ENCODE peak calls at places on chromosomes 7 and 10, in nine cellular contexts. One of them, this sample, is unnamed.

GRCh38 chr7:134298902-134299683 is 17.6 kb downstream of the SLC35B4 start:
- DNase-seq in sciatic nerve: no peak
- DNase-seq in stimulated activated CD4-positive, alpha-beta T cell treated with anti-CD3 and anti-CD28 coated beads, Interleukin-15, amount 100 ng/mL, for 1 hour: no peak
- DNase-seq in naive thymus-derived CD8-positive, alpha-beta T cell: no peak
- DNase-seq in suprapubic skin: no peak
- DNase-seq in T-helper 1 cell: no peak
- DNase-seq in activated gamma-delta T cell treated with Interleukin-2 at 50 U/mL for 16 hours: no peak
- DNase-seq in activated CD4-positive, alpha-beta T cell treated with anti-CD3 and anti-CD28 coated beads for 36 hours: no peak
- DNase-seq in cerebellum: peak; percentile 77
- DNase-seq in this sample: peak; percentile 95

GRCh38 chr7:91266067-91266930 is 2.1 kb downstream of the FZD1 start:
- DNase-seq in sciatic nerve: peak; percentile 73
- DNase-seq in stimulated activated CD4-positive, alpha-beta T cell treated with anti-CD3 and anti-CD28 coated beads, Interleukin-15, amount 100 ng/mL, for 1 hour: no peak
- DNase-seq in naive thymus-derived CD8-positive, alpha-beta T cell: no peak
- DNase-seq in suprapubic skin: no peak
- DNase-seq in T-helper 1 cell: no peak
- DNase-seq in activated gamma-delta T cell treated with Interleukin-2 at 50 U/mL for 16 hours: no peak
- DNase-seq in activated CD4-positive, alpha-beta T cell treated with anti-CD3 and anti-CD28 coated beads for 36 hours: no peak
- DNase-seq in cerebellum: no peak
- DNase-seq in this sample: peak; percentile 50

GRCh38 chr10:31622993-31623392 is 304.0 kb downstream of the ZEB1 start:
- DNase-seq in sciatic nerve: no peak
- DNase-seq in stimulated activated CD4-positive, alpha-beta T cell treated with anti-CD3 and anti-CD28 coated beads, Interleukin-15, amount 100 ng/mL, for 1 hour: no peak
- DNase-seq in naive thymus-derived CD8-positive, alpha-beta T cell: no peak
- DNase-seq in suprapubic skin: no peak
- DNase-seq in T-helper 1 cell: no peak
- DNase-seq in activated gamma-delta T cell treated with Interleukin-2 at 50 U/mL for 16 hours: no peak
- DNase-seq in activated CD4-positive, alpha-beta T cell treated with anti-CD3 and anti-CD28 coated beads for 36 hours: no peak
- DNase-seq in cerebellum: no peak
- DNase-seq in this sample: no peak

GRCh38 chr10:119412244-119412750 is 130.2 kb downstream of the RGS10 start:
- DNase-seq in sciatic nerve: peak; percentile 90
- DNase-seq in stimulated activated CD4-positive, alpha-beta T cell treated with anti-CD3 and anti-CD28 coated beads, Interleukin-15, amount 100 ng/mL, for 1 hour: no peak
- DNase-seq in naive thymus-derived CD8-positive, alpha-beta T cell: no peak
- DNase-seq in suprapubic skin: no peak
- DNase-seq in T-helper 1 cell: no peak
- DNase-seq in activated gamma-delta T cell treated with Interleukin-2 at 50 U/mL for 16 hours: no peak
- DNase-seq in activated CD4-positive, alpha-beta T cell treated with anti-CD3 and anti-CD28 coated beads for 36 hours: no peak
- DNase-seq in cerebellum: peak; percentile 54
- DNase-seq in this sample: no peak

GRCh38 chr7:70714506-70715038 is 417.4 kb upstream of the GALNT17 start:
- DNase-seq in sciatic nerve: no peak
- DNase-seq in stimulated activated CD4-positive, alpha-beta T cell treated with anti-CD3 and anti-CD28 coated beads, Interleukin-15, amount 100 ng/mL, for 1 hour: no peak
- DNase-seq in naive thymus-derived CD8-positive, alpha-beta T cell: no peak
- DNase-seq in suprapubic skin: no peak
- DNase-seq in T-helper 1 cell: no peak
- DNase-seq in activated gamma-delta T cell treated with Interleukin-2 at 50 U/mL for 16 hours: no peak
- DNase-seq in activated CD4-positive, alpha-beta T cell treated with anti-CD3 and anti-CD28 coated beads for 36 hours: no peak
- DNase-seq in cerebellum: no peak
- DNase-seq in this sample: no peak

GRCh38 chr7:90512841-90513254 is 43.4 kb downstream of the PTTG1IP2 start:
- DNase-seq in sciatic nerve: no peak
- DNase-seq in stimulated activated CD4-positive, alpha-beta T cell treated with anti-CD3 and anti-CD28 coated beads, Interleukin-15, amount 100 ng/mL, for 1 hour: no peak
- DNase-seq in naive thymus-derived CD8-positive, alpha-beta T cell: no peak
- DNase-seq in suprapubic skin: no peak
- DNase-seq in T-helper 1 cell: no peak
- DNase-seq in activated gamma-delta T cell treated with Interleukin-2 at 50 U/mL for 16 hours: no peak
- DNase-seq in activated CD4-positive, alpha-beta T cell treated with anti-CD3 and anti-CD28 coated beads for 36 hours: no peak
- DNase-seq in cerebellum: no peak
- DNase-seq in this sample: no peak

GRCh38 chr7:155620497-155620896 is 24.0 kb upstream of the RBM33 start:
- DNase-seq in sciatic nerve: no peak
- DNase-seq in stimulated activated CD4-positive, alpha-beta T cell treated with anti-CD3 and anti-CD28 coated beads, Interleukin-15, amount 100 ng/mL, for 1 hour: no peak
- DNase-seq in naive thymus-derived CD8-positive, alpha-beta T cell: no peak
- DNase-seq in suprapubic skin: no peak
- DNase-seq in T-helper 1 cell: no peak
- DNase-seq in activated gamma-delta T cell treated with Interleukin-2 at 50 U/mL for 16 hours: no peak
- DNase-seq in activated CD4-positive, alpha-beta T cell treated with anti-CD3 and anti-CD28 coated beads for 36 hours: no peak
- DNase-seq in cerebellum: no peak
- DNase-seq in this sample: no peak

GRCh38 chr10:6128591-6129383 is 40.0 kb downstream of the RBM17 start:
- DNase-seq in sciatic nerve: no peak
- DNase-seq in stimulated activated CD4-positive, alpha-beta T cell treated with anti-CD3 and anti-CD28 coated beads, Interleukin-15, amount 100 ng/mL, for 1 hour: no peak
- DNase-seq in naive thymus-derived CD8-positive, alpha-beta T cell: no peak
- DNase-seq in suprapubic skin: no peak
- DNase-seq in T-helper 1 cell: no peak
- DNase-seq in activated gamma-delta T cell treated with Interleukin-2 at 50 U/mL for 16 hours: no peak
- DNase-seq in activated CD4-positive, alpha-beta T cell treated with anti-CD3 and anti-CD28 coated beads for 36 hours: no peak
- DNase-seq in cerebellum: no peak
- DNase-seq in this sample: no peak

GRCh38 chr10:116674901-116675423 is 54.2 kb downstream of the PNLIPRP2 start:
- DNase-seq in sciatic nerve: no peak
- DNase-seq in stimulated activated CD4-positive, alpha-beta T cell treated with anti-CD3 and anti-CD28 coated beads, Interleukin-15, amount 100 ng/mL, for 1 hour: no peak
- DNase-seq in naive thymus-derived CD8-positive, alpha-beta T cell: no peak
- DNase-seq in suprapubic skin: peak; percentile 73
- DNase-seq in T-helper 1 cell: no peak
- DNase-seq in activated gamma-delta T cell treated with Interleukin-2 at 50 U/mL for 16 hours: no peak
- DNase-seq in activated CD4-positive, alpha-beta T cell treated with anti-CD3 and anti-CD28 coated beads for 36 hours: no peak
- DNase-seq in cerebellum: no peak
- DNase-seq in this sample: no peak

GRCh38 chr7:37083311-37084096 is 359.2 kb upstream of the AOAH start:
- DNase-seq in sciatic nerve: no peak
- DNase-seq in stimulated activated CD4-positive, alpha-beta T cell treated with anti-CD3 and anti-CD28 coated beads, Interleukin-15, amount 100 ng/mL, for 1 hour: no peak
- DNase-seq in naive thymus-derived CD8-positive, alpha-beta T cell: no peak
- DNase-seq in suprapubic skin: no peak
- DNase-seq in T-helper 1 cell: no peak
- DNase-seq in activated gamma-delta T cell treated with Interleukin-2 at 50 U/mL for 16 hours: no peak
- DNase-seq in activated CD4-positive, alpha-beta T cell treated with anti-CD3 and anti-CD28 coated beads for 36 hours: no peak
- DNase-seq in cerebellum: peak; percentile 80
- DNase-seq in this sample: peak; percentile 88

GRCh38 chr7:50821457-50821977 is 38.8 kb upstream of the GRB10 start:
- DNase-seq in sciatic nerve: no peak
- DNase-seq in stimulated activated CD4-positive, alpha-beta T cell treated with anti-CD3 and anti-CD28 coated beads, Interleukin-15, amount 100 ng/mL, for 1 hour: no peak
- DNase-seq in naive thymus-derived CD8-positive, alpha-beta T cell: no peak
- DNase-seq in suprapubic skin: peak; percentile 24
- DNase-seq in T-helper 1 cell: no peak
- DNase-seq in activated gamma-delta T cell treated with Interleukin-2 at 50 U/mL for 16 hours: no peak
- DNase-seq in activated CD4-positive, alpha-beta T cell treated with anti-CD3 and anti-CD28 coated beads for 36 hours: no peak
- DNase-seq in cerebellum: no peak
- DNase-seq in this sample: no peak